ENCODE peak calls at places on chromosomes 1 and 21, in six cellular contexts. W is heart left ventricle, S is Peyer's patch, U is uterus, Z is ovary, F is body of pancreas. M is an unnamed sample.

GRCh38 chr1:7105258-7105657 is 320.0 kb downstream of the CAMTA1 start:
- DNase-seq in W (no peak), F (no peak), U (no peak), S (no peak), Z (no peak), M (no peak)

GRCh38 chr21:45799765-45800338 is 156.3 kb downstream of the PCBP3 start:
- DNase-seq in Z (no peak), F (no peak), W (no peak), U (no peak), S (no peak), M (no peak)

GRCh38 chr1:2274968-2275475 is 46.9 kb downstream of the SKI start:
- DNase-seq in W (no peak), S (no peak), Z (no peak), U (peak; percentile 24), F (no peak), M (no peak)

GRCh38 chr1:214331827-214332423 is 51.0 kb downstream of the SMYD2 start:
- DNase-seq in U (no peak), Z (no peak), W (no peak), S (peak; percentile 71), F (peak; percentile 41), M (no peak)

GRCh38 chr1:26826261-26827201 is at the start of gene ZDHHC18:
- DNase-seq in Z (peak; percentile 69), S (peak; percentile 80), F (peak; percentile 70), U (peak; percentile 70), W (peak; percentile 71), M (peak; percentile 55)

GRCh38 chr1:116754203-116754977 is at the start of gene CD2:
- DNase-seq in S (peak; percentile 85), W (no peak), F (no peak), U (no peak), Z (no peak), M (no peak)

GRCh38 chr1:110864260-110864659 is 8.7 kb upstream of the CD53 start:
- DNase-seq in W (no peak), S (no peak), Z (no peak), F (no peak), U (no peak), M (no peak)

GRCh38 chr1:213244664-213245091 is 193.6 kb downstream of the RPS6KC1 start:
- DNase-seq in W (no peak), F (peak; percentile 20), S (no peak), U (no peak), Z (peak; percentile 20), M (no peak)

GRCh38 chr1:171195781-171196180 is 10.7 kb downstream of the FMO2 start:
- DNase-seq in U (no peak), F (no peak), S (peak; percentile 49), Z (no peak), W (no peak), M (no peak)

GRCh38 chr21:39209334-39209688 is 26.1 kb upstream of the PSMG1 start:
- DNase-seq in F (no peak), W (no peak), S (no peak), Z (no peak), U (no peak), M (no peak)

GRCh38 chr1:227947678-227948492 is at the start of gene WNT9A:
- DNase-seq in F (peak; percentile 52), U (peak; percentile 43), W (peak; percentile 58), S (peak; percentile 51), Z (peak; percentile 66), M (peak; percentile 48)

GRCh38 chr1:201486158-201486557 is 17.2 kb upstream of the PHLDA3 start:
- DNase-seq in W (no peak), U (no peak), Z (no peak), S (no peak), F (no peak), M (no peak)
- H3K36me3 ChIP-seq in W (peaks cover 67% of the 10 kb centered on the region), U (no peaks in the 10 kb centered on the region), Z (no peaks in the 10 kb centered on the region), S (no peaks in the 10 kb centered on the region), F (peaks cover 11% of the 10 kb centered on the region), M (no peaks in the 10 kb centered on the region)

GRCh38 chr1:209652873-209653401 is 712 bp upstream of the LAMB3 start:
- DNase-seq in S (peak; percentile 93), W (peak; percentile 75), Z (peak; percentile 49), F (peak; percentile 98), U (no peak), M (peak; percentile 57)
- TF ChIP-seq POLR2A in S (peak; percentile 89), W (no peak), Z (no peak), F (peak; percentile 23), U (no peak), M (no peak)

GRCh38 chr1:36306210-36306901 is at the start of gene SH3D21:
- DNase-seq in Z (peak; percentile 53), U (peak; percentile 48), S (peak; percentile 87), F (peak; percentile 50), W (no peak), M (peak; percentile 61)
- TF ChIP-seq CTCF in Z (no peak), U (peak; percentile 8), S (peak; percentile 10), F (no peak), W (no peak), M (no peak)

DNA sequence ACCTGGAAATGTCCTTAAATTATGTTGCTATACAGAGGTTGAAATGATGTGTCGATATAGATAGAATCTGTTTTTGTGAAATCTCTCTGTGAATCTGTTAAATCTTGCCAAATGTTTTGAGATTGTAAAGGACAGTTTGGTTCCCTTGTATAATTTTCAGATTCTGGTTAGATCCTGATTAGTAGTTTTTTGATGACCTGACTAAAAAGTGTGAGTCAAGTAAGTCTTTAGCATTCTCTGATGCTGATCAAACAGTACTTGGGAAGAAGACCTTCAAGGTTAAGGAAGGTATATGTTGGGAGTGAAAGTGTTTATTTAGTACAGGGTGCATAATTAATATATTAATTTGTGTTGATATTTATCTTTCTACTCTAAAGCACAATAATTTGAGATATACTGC is 32.7 kb downstream of the DDI2 start:
- DNase-seq in Z (no peak), W (no peak), S (no peak), F (no peak), U (no peak), M (no peak)
- H3K36me3 ChIP-seq in Z (no peaks in the 10 kb centered on the region), W (peaks cover 93% of the 10 kb centered on the region), S (no peaks in the 10 kb centered on the region), F (peaks cover 18% of the 10 kb centered on the region), U (no peaks in the 10 kb centered on the region), M (peaks cover 3% of the 10 kb centered on the region)

DNA sequence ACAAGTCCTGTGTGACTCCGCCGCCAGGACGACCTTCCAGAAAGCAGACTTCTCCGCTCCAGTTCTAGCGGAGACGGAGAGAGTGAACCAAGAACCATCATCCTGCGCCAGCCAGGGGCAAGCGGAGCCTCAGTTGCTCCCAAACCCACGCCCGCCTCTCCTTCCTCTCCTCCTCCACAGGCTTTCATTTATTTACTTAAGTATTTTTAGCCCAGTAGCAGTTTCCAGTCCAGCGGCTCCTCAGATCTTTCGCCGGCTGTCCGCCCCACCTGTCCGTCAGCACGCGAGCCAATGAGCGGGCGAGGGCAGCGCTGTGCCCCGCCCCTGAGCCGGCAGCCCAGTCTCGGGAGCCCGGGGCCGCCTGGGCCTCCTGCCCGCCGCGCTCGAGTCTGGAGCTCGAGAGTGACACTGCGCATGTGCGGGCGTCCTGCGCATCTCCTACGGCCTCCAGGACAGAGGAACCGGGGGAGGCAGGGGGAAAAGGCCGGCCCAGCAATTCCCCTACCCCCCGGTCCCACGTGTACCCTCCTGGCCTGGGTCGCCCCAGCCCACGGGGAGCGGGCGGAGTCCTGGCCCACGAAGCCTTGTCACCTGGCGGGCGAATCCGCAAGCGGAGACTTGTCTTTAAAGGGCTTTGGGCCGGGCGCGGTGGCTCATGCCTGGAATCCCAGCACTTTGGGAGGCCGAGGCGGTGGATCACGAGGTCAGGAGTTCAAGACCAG is at the start of gene FALEC:
- DNase-seq in S (peak; percentile 97), U (peak; percentile 96), W (peak; percentile 97), F (peak; percentile 96), Z (peak; percentile 97), M (peak; percentile 98)
- TF ChIP-seq POLR2A in S (peak; percentile 23), U (peak; percentile 51), W (peak; percentile 65), F (peak; percentile 64), Z (no peak), M (peak; percentile 86)

GRCh38 chr1:200257235-200257634 is 152.6 kb downstream of the ZNF281 start:
- DNase-seq in F (no peak), W (no peak), Z (no peak), U (no peak), S (no peak), M (no peak)

GRCh38 chr1:200263203-200263602 is 146.6 kb downstream of the ZNF281 start:
- DNase-seq in W (no peak), S (no peak), U (no peak), F (no peak), Z (no peak), M (no peak)

GRCh38 chr1:200260587-200261335 is 149.1 kb downstream of the ZNF281 start:
- DNase-seq in F (no peak), W (no peak), Z (no peak), U (no peak), S (no peak), M (no peak)

GRCh38 chr1:200262326-200262965 is 147.4 kb downstream of the ZNF281 start:
- DNase-seq in W (no peak), Z (no peak), F (no peak), S (no peak), U (no peak), M (no peak)

DNA sequence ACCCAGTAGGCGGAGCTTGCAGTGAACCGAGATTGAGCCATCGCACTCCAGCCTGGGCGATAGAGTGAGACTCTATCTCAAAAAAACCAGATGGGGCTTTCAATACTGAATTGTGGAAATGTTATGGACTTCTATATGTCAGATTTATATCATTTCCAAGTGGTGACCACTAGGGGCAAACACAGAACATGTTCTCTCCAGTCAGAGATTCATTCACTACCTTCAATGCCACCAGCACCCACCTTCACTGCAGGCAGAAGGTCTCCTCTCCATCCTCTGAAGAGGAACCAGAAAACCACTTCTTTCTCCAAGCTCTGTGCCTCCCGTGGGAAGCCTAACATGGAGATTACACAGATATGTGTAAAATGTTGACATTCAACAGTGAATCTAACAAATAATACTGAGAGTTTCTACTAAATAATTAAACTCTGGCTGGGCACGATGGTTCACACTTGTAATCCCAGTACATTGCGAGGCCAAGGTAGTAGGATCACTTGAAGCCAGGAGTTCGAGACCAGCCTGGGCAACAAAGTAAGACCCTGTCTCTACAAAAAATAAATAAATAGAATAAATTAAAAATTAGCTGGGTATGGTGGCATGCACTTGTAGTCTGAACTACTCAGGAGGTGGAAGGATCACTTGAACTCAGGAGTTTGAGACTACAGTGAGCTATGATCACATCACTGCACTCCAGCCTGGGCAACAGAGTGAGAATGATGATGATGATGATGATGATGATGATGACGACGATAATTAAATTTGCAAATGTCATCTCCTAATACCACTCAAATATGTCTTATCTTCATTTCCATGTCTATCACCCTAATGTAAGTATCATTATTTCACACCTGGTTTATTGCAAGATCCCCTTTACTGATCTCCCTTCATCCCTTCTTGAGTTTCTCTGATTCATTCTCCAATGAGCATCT is 151.1 kb downstream of the ZNF281 start:
- DNase-seq in U (no peak), S (no peak), F (no peak), W (no peak), Z (no peak), M (no peak)
- TF ChIP-seq CTCF in U (no peak), S (peak; percentile 49), F (no peak), W (peak; percentile 34), Z (no peak), M (no peak)

M was measured in gastrocnemius medialis.